ENCODE peak calls at places on chromosome 4, in four cellular contexts. One of them, this sample, is unnamed.

GRCh38 chr4:3766791-3767561 is 791 bp downstream of the ADRA2C start:
- DNase-seq in nucleus accumbens: no peak
- DNase-seq in stimulated activated CD4-positive, alpha-beta T cell treated with anti-CD3 and anti-CD28 coated beads, Interleukin-1b, Interleukin-23, amount 100 ng/mL, for 24 hours: no peak
- DNase-seq in GM12865: no peak
- DNase-seq in this sample: no peak

GRCh38 chr4:140343303-140343702 is 30.1 kb upstream of the SCOC start:
- DNase-seq in nucleus accumbens: no peak
- DNase-seq in stimulated activated CD4-positive, alpha-beta T cell treated with anti-CD3 and anti-CD28 coated beads, Interleukin-1b, Interleukin-23, amount 100 ng/mL, for 24 hours: no peak
- DNase-seq in GM12865: peak; percentile 6
- DNase-seq in this sample: no peak

GRCh38 chr4:16852168-16852567 is 46.3 kb downstream of the LDB2 start:
- DNase-seq in nucleus accumbens: no peak
- DNase-seq in stimulated activated CD4-positive, alpha-beta T cell treated with anti-CD3 and anti-CD28 coated beads, Interleukin-1b, Interleukin-23, amount 100 ng/mL, for 24 hours: no peak
- DNase-seq in GM12865: no peak
- DNase-seq in this sample: no peak

GRCh38 chr4:128823025-128823661 is 13.6 kb downstream of the JADE1 start:
- DNase-seq in nucleus accumbens: no peak
- DNase-seq in stimulated activated CD4-positive, alpha-beta T cell treated with anti-CD3 and anti-CD28 coated beads, Interleukin-1b, Interleukin-23, amount 100 ng/mL, for 24 hours: no peak
- DNase-seq in GM12865: no peak
- DNase-seq in this sample: no peak

GRCh38 chr4:159312236-159312635 is 209.4 kb downstream of the RAPGEF2 start:
- DNase-seq in nucleus accumbens: no peak
- DNase-seq in stimulated activated CD4-positive, alpha-beta T cell treated with anti-CD3 and anti-CD28 coated beads, Interleukin-1b, Interleukin-23, amount 100 ng/mL, for 24 hours: no peak
- DNase-seq in GM12865: peak; percentile 34
- DNase-seq in this sample: no peak

GRCh38 chr4:74873545-74874295 is 59.2 kb upstream of the PARM1 start:
- DNase-seq in nucleus accumbens: no peak
- DNase-seq in stimulated activated CD4-positive, alpha-beta T cell treated with anti-CD3 and anti-CD28 coated beads, Interleukin-1b, Interleukin-23, amount 100 ng/mL, for 24 hours: no peak
- DNase-seq in GM12865: peak; percentile 71
- DNase-seq in this sample: no peak

GRCh38 chr4:139011220-139011950 is 4.2 kb upstream of the NOCT start:
- DNase-seq in nucleus accumbens: no peak
- DNase-seq in stimulated activated CD4-positive, alpha-beta T cell treated with anti-CD3 and anti-CD28 coated beads, Interleukin-1b, Interleukin-23, amount 100 ng/mL, for 24 hours: no peak
- DNase-seq in GM12865: no peak
- DNase-seq in this sample: no peak

GRCh38 chr4:18579222-18579621 is 557.7 kb upstream of the LCORL start:
- DNase-seq in nucleus accumbens: no peak
- DNase-seq in stimulated activated CD4-positive, alpha-beta T cell treated with anti-CD3 and anti-CD28 coated beads, Interleukin-1b, Interleukin-23, amount 100 ng/mL, for 24 hours: no peak
- DNase-seq in GM12865: no peak
- DNase-seq in this sample: no peak

GRCh38 chr4:144592264-144592663 is 53.7 kb upstream of the HHIP start:
- DNase-seq in nucleus accumbens: no peak
- DNase-seq in stimulated activated CD4-positive, alpha-beta T cell treated with anti-CD3 and anti-CD28 coated beads, Interleukin-1b, Interleukin-23, amount 100 ng/mL, for 24 hours: no peak
- DNase-seq in GM12865: no peak
- DNase-seq in this sample: no peak

GRCh38 chr4:142088906-142089305 is 452.5 kb downstream of the IL15 start:
- DNase-seq in nucleus accumbens: no peak
- DNase-seq in stimulated activated CD4-positive, alpha-beta T cell treated with anti-CD3 and anti-CD28 coated beads, Interleukin-1b, Interleukin-23, amount 100 ng/mL, for 24 hours: no peak
- DNase-seq in GM12865: no peak
- DNase-seq in this sample: no peak

GRCh38 chr4:184385705-184386141 is 88.6 kb downstream of the IRF2 start:
- DNase-seq in nucleus accumbens: no peak
- DNase-seq in stimulated activated CD4-positive, alpha-beta T cell treated with anti-CD3 and anti-CD28 coated beads, Interleukin-1b, Interleukin-23, amount 100 ng/mL, for 24 hours: no peak
- DNase-seq in GM12865: no peak
- DNase-seq in this sample: no peak

GRCh38 chr4:949656-950055 is 17.4 kb downstream of the TMEM175 start:
- DNase-seq in nucleus accumbens: no peak
- DNase-seq in stimulated activated CD4-positive, alpha-beta T cell treated with anti-CD3 and anti-CD28 coated beads, Interleukin-1b, Interleukin-23, amount 100 ng/mL, for 24 hours: no peak
- DNase-seq in GM12865: no peak
- DNase-seq in this sample: no peak

GRCh38 chr4:52198356-52198755 is 147.3 kb downstream of the SPATA18 start:
- DNase-seq in nucleus accumbens: no peak
- DNase-seq in stimulated activated CD4-positive, alpha-beta T cell treated with anti-CD3 and anti-CD28 coated beads, Interleukin-1b, Interleukin-23, amount 100 ng/mL, for 24 hours: no peak
- DNase-seq in GM12865: no peak
- DNase-seq in this sample: no peak

GRCh38 chr4:34939073-34939472 is 1305.2 kb downstream of the ARAP2 start:
- DNase-seq in nucleus accumbens: no peak
- DNase-seq in stimulated activated CD4-positive, alpha-beta T cell treated with anti-CD3 and anti-CD28 coated beads, Interleukin-1b, Interleukin-23, amount 100 ng/mL, for 24 hours: no peak
- DNase-seq in GM12865: no peak
- DNase-seq in this sample: no peak

GRCh38 chr4:1685604-1686150 is 1.6 kb upstream of the FAM53A start:
- DNase-seq in nucleus accumbens: no peak
- DNase-seq in stimulated activated CD4-positive, alpha-beta T cell treated with anti-CD3 and anti-CD28 coated beads, Interleukin-1b, Interleukin-23, amount 100 ng/mL, for 24 hours: no peak
- DNase-seq in GM12865: no peak
- DNase-seq in this sample: no peak

GRCh38 chr4:7862561-7863200 is 77.0 kb downstream of the AFAP1 start:
- DNase-seq in nucleus accumbens: no peak
- DNase-seq in stimulated activated CD4-positive, alpha-beta T cell treated with anti-CD3 and anti-CD28 coated beads, Interleukin-1b, Interleukin-23, amount 100 ng/mL, for 24 hours: no peak
- DNase-seq in GM12865: no peak
- DNase-seq in this sample: no peak

GRCh38 chr4:53747401-53747800 is 156.1 kb upstream of the LNX1 start:
- DNase-seq in nucleus accumbens: no peak
- DNase-seq in stimulated activated CD4-positive, alpha-beta T cell treated with anti-CD3 and anti-CD28 coated beads, Interleukin-1b, Interleukin-23, amount 100 ng/mL, for 24 hours: no peak
- DNase-seq in GM12865: no peak
- DNase-seq in this sample: no peak

GRCh38 chr4:37909690-37910486 is 19.0 kb downstream of the TBC1D1 start:
- DNase-seq in nucleus accumbens: no peak
- DNase-seq in stimulated activated CD4-positive, alpha-beta T cell treated with anti-CD3 and anti-CD28 coated beads, Interleukin-1b, Interleukin-23, amount 100 ng/mL, for 24 hours: no peak
- DNase-seq in GM12865: no peak
- DNase-seq in this sample: peak; percentile 58

GRCh38 chr4:129583868-129584267 is 487.9 kb downstream of the C4orf33 start:
- DNase-seq in nucleus accumbens: no peak
- DNase-seq in stimulated activated CD4-positive, alpha-beta T cell treated with anti-CD3 and anti-CD28 coated beads, Interleukin-1b, Interleukin-23, amount 100 ng/mL, for 24 hours: no peak
- DNase-seq in GM12865: no peak
- DNase-seq in this sample: peak; percentile 25

GRCh38 chr4:74555231-74555630 is 110.3 kb downstream of the AREG start:
- DNase-seq in nucleus accumbens: no peak
- DNase-seq in stimulated activated CD4-positive, alpha-beta T cell treated with anti-CD3 and anti-CD28 coated beads, Interleukin-1b, Interleukin-23, amount 100 ng/mL, for 24 hours: no peak
- DNase-seq in GM12865: no peak
- DNase-seq in this sample: no peak

GRCh38 chr4:14180983-14181601 is 553.6 kb upstream of the BOD1L1 start:
- DNase-seq in nucleus accumbens: no peak
- DNase-seq in stimulated activated CD4-positive, alpha-beta T cell treated with anti-CD3 and anti-CD28 coated beads, Interleukin-1b, Interleukin-23, amount 100 ng/mL, for 24 hours: no peak
- DNase-seq in GM12865: no peak
- DNase-seq in this sample: no peak

GRCh38 chr4:132001542-132001941 is 1147.6 kb upstream of the PCDH10 start:
- DNase-seq in nucleus accumbens: no peak
- DNase-seq in stimulated activated CD4-positive, alpha-beta T cell treated with anti-CD3 and anti-CD28 coated beads, Interleukin-1b, Interleukin-23, amount 100 ng/mL, for 24 hours: no peak
- DNase-seq in GM12865: no peak
- DNase-seq in this sample: no peak

GRCh38 chr4:4394644-4395043 is 7.7 kb downstream of the NSG1 start:
- DNase-seq in nucleus accumbens: no peak
- DNase-seq in stimulated activated CD4-positive, alpha-beta T cell treated with anti-CD3 and anti-CD28 coated beads, Interleukin-1b, Interleukin-23, amount 100 ng/mL, for 24 hours: no peak
- DNase-seq in GM12865: no peak
- DNase-seq in this sample: no peak

GRCh38 chr4:53100801-53101581 is 238.9 kb downstream of the RASL11B start:
- DNase-seq in nucleus accumbens: no peak
- DNase-seq in stimulated activated CD4-positive, alpha-beta T cell treated with anti-CD3 and anti-CD28 coated beads, Interleukin-1b, Interleukin-23, amount 100 ng/mL, for 24 hours: no peak
- DNase-seq in GM12865: no peak
- DNase-seq in this sample: no peak

GRCh38 chr4:163090997-163091684 is 75.5 kb downstream of the NAF1 start:
- DNase-seq in nucleus accumbens: no peak
- DNase-seq in stimulated activated CD4-positive, alpha-beta T cell treated with anti-CD3 and anti-CD28 coated beads, Interleukin-1b, Interleukin-23, amount 100 ng/mL, for 24 hours: no peak
- DNase-seq in GM12865: no peak
- DNase-seq in this sample: no peak

GRCh38 chr4:165656829-165657467 is 216.1 kb upstream of the TLL1 start:
- DNase-seq in nucleus accumbens: no peak
- DNase-seq in stimulated activated CD4-positive, alpha-beta T cell treated with anti-CD3 and anti-CD28 coated beads, Interleukin-1b, Interleukin-23, amount 100 ng/mL, for 24 hours: no peak
- DNase-seq in GM12865: no peak
- DNase-seq in this sample: no peak

GRCh38 chr4:158613046-158613445 is 58.6 kb downstream of the C4orf46 start:
- DNase-seq in nucleus accumbens: no peak
- DNase-seq in stimulated activated CD4-positive, alpha-beta T cell treated with anti-CD3 and anti-CD28 coated beads, Interleukin-1b, Interleukin-23, amount 100 ng/mL, for 24 hours: no peak
- DNase-seq in GM12865: no peak
- DNase-seq in this sample: no peak

GRCh38 chr4:147942729-147943128 is 210.8 kb downstream of the ARHGAP10 start:
- DNase-seq in nucleus accumbens: no peak
- DNase-seq in stimulated activated CD4-positive, alpha-beta T cell treated with anti-CD3 and anti-CD28 coated beads, Interleukin-1b, Interleukin-23, amount 100 ng/mL, for 24 hours: no peak
- DNase-seq in GM12865: peak; percentile 18
- DNase-seq in this sample: no peak

GRCh38 chr4:2281575-2282343 is 19.9 kb upstream of the MXD4 start:
- DNase-seq in nucleus accumbens: no peak
- DNase-seq in stimulated activated CD4-positive, alpha-beta T cell treated with anti-CD3 and anti-CD28 coated beads, Interleukin-1b, Interleukin-23, amount 100 ng/mL, for 24 hours: no peak
- DNase-seq in GM12865: peak; percentile 81
- DNase-seq in this sample: no peak

GRCh38 chr4:36676139-36677050 is 395.0 kb downstream of the DTHD1 start:
- DNase-seq in nucleus accumbens: no peak
- DNase-seq in stimulated activated CD4-positive, alpha-beta T cell treated with anti-CD3 and anti-CD28 coated beads, Interleukin-1b, Interleukin-23, amount 100 ng/mL, for 24 hours: no peak
- DNase-seq in GM12865: no peak
- DNase-seq in this sample: no peak

GRCh38 chr4:180449395-180449956 is 1793.7 kb upstream of the TENM3 start:
- DNase-seq in nucleus accumbens: no peak
- DNase-seq in stimulated activated CD4-positive, alpha-beta T cell treated with anti-CD3 and anti-CD28 coated beads, Interleukin-1b, Interleukin-23, amount 100 ng/mL, for 24 hours: no peak
- DNase-seq in GM12865: peak; percentile 64
- DNase-seq in this sample: no peak

This sample was measured in gastrocnemius medialis.